ENCODE peak calls at places on chromosome 14, in nine cellular contexts. One of them, this sample, is unnamed.

GRCh38 chr14:53896773-53897172 is 59.9 kb downstream of the BMP4 start:
- DNase-seq in iPS DF 19.7: no peak
- DNase-seq in T follicular helper cell: no peak
- DNase-seq in stimulated activated CD4-positive, alpha-beta T cell treated with anti-CD3 and anti-CD28 coated beads, Interleukin-2, amount 100 ng/mL, for 24 hours: no peak
- DNase-seq in HT1080: no peak
- DNase-seq in NCI-H2107: no peak
- DNase-seq in uterus: no peak
- DNase-seq in epithelial cell of prostate: no peak
- DNase-seq in A549: no peak
- DNase-seq in this sample: no peak

GRCh38 chr14:36091096-36091495 is 85.4 kb downstream of the PTCSC3 start:
- DNase-seq in HT1080: peak
- DNase-seq in stimulated activated CD4-positive, alpha-beta T cell treated with anti-CD3 and anti-CD28 coated beads, Interleukin-2, amount 100 ng/mL, for 24 hours: no peak
- DNase-seq in epithelial cell of prostate: peak
- DNase-seq in uterus: no peak
- DNase-seq in iPS DF 19.7: no peak
- DNase-seq in NCI-H2107: no peak
- DNase-seq in A549: peak
- DNase-seq in T follicular helper cell: no peak
- DNase-seq in this sample: no peak

GRCh38 chr14:99531221-99532096 is 50.2 kb downstream of the CCNK start:
- DNase-seq in NCI-H2107: peak
- DNase-seq in HT1080: peak
- DNase-seq in epithelial cell of prostate: no peak
- DNase-seq in T follicular helper cell: no peak
- DNase-seq in uterus: no peak
- DNase-seq in iPS DF 19.7: no peak
- DNase-seq in A549: no peak
- DNase-seq in stimulated activated CD4-positive, alpha-beta T cell treated with anti-CD3 and anti-CD28 coated beads, Interleukin-2, amount 100 ng/mL, for 24 hours: no peak
- DNase-seq in this sample: no peak

GRCh38 chr14:99511421-99512109 is 30.4 kb downstream of the CCNK start:
- DNase-seq in A549: no peak
- DNase-seq in NCI-H2107: no peak
- DNase-seq in iPS DF 19.7: no peak
- DNase-seq in T follicular helper cell: no peak
- DNase-seq in epithelial cell of prostate: no peak
- DNase-seq in stimulated activated CD4-positive, alpha-beta T cell treated with anti-CD3 and anti-CD28 coated beads, Interleukin-2, amount 100 ng/mL, for 24 hours: no peak
- DNase-seq in uterus: peak
- DNase-seq in HT1080: no peak
- DNase-seq in this sample: no peak

GRCh38 chr14:37864861-37865718 is 269.7 kb downstream of the TTC6 start:
- DNase-seq in T follicular helper cell: no peak
- DNase-seq in iPS DF 19.7: no peak
- DNase-seq in A549: no peak
- DNase-seq in HT1080: peak
- DNase-seq in epithelial cell of prostate: peak
- DNase-seq in stimulated activated CD4-positive, alpha-beta T cell treated with anti-CD3 and anti-CD28 coated beads, Interleukin-2, amount 100 ng/mL, for 24 hours: no peak
- DNase-seq in uterus: no peak
- DNase-seq in NCI-H2107: no peak
- DNase-seq in this sample: no peak

GRCh38 chr14:81485372-81485771 is 48.3 kb downstream of the SEL1L start:
- DNase-seq in uterus: no peak
- DNase-seq in iPS DF 19.7: no peak
- DNase-seq in T follicular helper cell: no peak
- DNase-seq in HT1080: no peak
- DNase-seq in NCI-H2107: no peak
- DNase-seq in stimulated activated CD4-positive, alpha-beta T cell treated with anti-CD3 and anti-CD28 coated beads, Interleukin-2, amount 100 ng/mL, for 24 hours: no peak
- DNase-seq in epithelial cell of prostate: no peak
- DNase-seq in A549: no peak
- DNase-seq in this sample: no peak

GRCh38 chr14:106657460-106657859 is 1131.1 kb downstream of the TMEM121 start:
- DNase-seq in epithelial cell of prostate: no peak
- DNase-seq in stimulated activated CD4-positive, alpha-beta T cell treated with anti-CD3 and anti-CD28 coated beads, Interleukin-2, amount 100 ng/mL, for 24 hours: peak
- DNase-seq in NCI-H2107: peak
- DNase-seq in iPS DF 19.7: no peak
- DNase-seq in HT1080: no peak
- DNase-seq in T follicular helper cell: peak
- DNase-seq in uterus: no peak
- DNase-seq in A549: no peak
- DNase-seq in this sample: peak

GRCh38 chr14:31172084-31172483 is 35.5 kb downstream of the HECTD1 start:
- DNase-seq in NCI-H2107: no peak
- DNase-seq in iPS DF 19.7: no peak
- DNase-seq in stimulated activated CD4-positive, alpha-beta T cell treated with anti-CD3 and anti-CD28 coated beads, Interleukin-2, amount 100 ng/mL, for 24 hours: no peak
- DNase-seq in T follicular helper cell: no peak
- DNase-seq in A549: no peak
- DNase-seq in HT1080: no peak
- DNase-seq in epithelial cell of prostate: no peak
- DNase-seq in uterus: no peak
- DNase-seq in this sample: no peak

GRCh38 chr14:56686416-56686815 is 106.8 kb downstream of the TMEM260 start:
- DNase-seq in epithelial cell of prostate: no peak
- DNase-seq in A549: no peak
- DNase-seq in HT1080: no peak
- DNase-seq in NCI-H2107: peak
- DNase-seq in iPS DF 19.7: no peak
- DNase-seq in stimulated activated CD4-positive, alpha-beta T cell treated with anti-CD3 and anti-CD28 coated beads, Interleukin-2, amount 100 ng/mL, for 24 hours: no peak
- DNase-seq in T follicular helper cell: no peak
- DNase-seq in uterus: no peak
- DNase-seq in this sample: no peak

GRCh38 chr14:53715390-53715730 is 241.3 kb downstream of the BMP4 start:
- DNase-seq in T follicular helper cell: no peak
- DNase-seq in epithelial cell of prostate: peak
- DNase-seq in stimulated activated CD4-positive, alpha-beta T cell treated with anti-CD3 and anti-CD28 coated beads, Interleukin-2, amount 100 ng/mL, for 24 hours: no peak
- DNase-seq in HT1080: peak
- DNase-seq in uterus: no peak
- DNase-seq in A549: peak
- DNase-seq in NCI-H2107: no peak
- DNase-seq in iPS DF 19.7: no peak
- DNase-seq in this sample: no peak

GRCh38 chr14:21136024-21136423 is 19.8 kb downstream of the OR5AU1 start:
- DNase-seq in iPS DF 19.7: no peak
- DNase-seq in A549: peak
- DNase-seq in stimulated activated CD4-positive, alpha-beta T cell treated with anti-CD3 and anti-CD28 coated beads, Interleukin-2, amount 100 ng/mL, for 24 hours: no peak
- DNase-seq in T follicular helper cell: no peak
- DNase-seq in HT1080: no peak
- DNase-seq in NCI-H2107: no peak
- DNase-seq in uterus: no peak
- DNase-seq in epithelial cell of prostate: no peak
- DNase-seq in this sample: no peak

GRCh38 chr14:22460461-22461195 is 128.4 kb downstream of the DAD1 start:
- DNase-seq in HT1080: peak
- DNase-seq in A549: no peak
- DNase-seq in T follicular helper cell: no peak
- DNase-seq in stimulated activated CD4-positive, alpha-beta T cell treated with anti-CD3 and anti-CD28 coated beads, Interleukin-2, amount 100 ng/mL, for 24 hours: no peak
- DNase-seq in epithelial cell of prostate: no peak
- DNase-seq in iPS DF 19.7: no peak
- DNase-seq in uterus: no peak
- DNase-seq in NCI-H2107: no peak
- DNase-seq in this sample: no peak

GRCh38 chr14:68557648-68558047 is 235.2 kb downstream of the ZFP36L1 start:
- DNase-seq in uterus: no peak
- DNase-seq in T follicular helper cell: no peak
- DNase-seq in epithelial cell of prostate: no peak
- DNase-seq in NCI-H2107: no peak
- DNase-seq in A549: no peak
- DNase-seq in HT1080: no peak
- DNase-seq in stimulated activated CD4-positive, alpha-beta T cell treated with anti-CD3 and anti-CD28 coated beads, Interleukin-2, amount 100 ng/mL, for 24 hours: no peak
- DNase-seq in iPS DF 19.7: no peak
- DNase-seq in this sample: no peak